ENCODE peak calls at places on chromosomes 4 and X, in eight cellular contexts. L is breast epithelium; J is heart left ventricle; C is HCT116; K is activated CD8-positive, alpha-beta T cell treated with anti-CD3 and anti-CD28 coated beads for 36 hours; Q is foreskin fibroblast; G is glutamatergic neuron; O is stomach. N is an unnamed sample.

GRCh38 chrX:72358313-72358712 is 52.6 kb upstream of the CITED1 start:
- DNase-seq in G (no peak), J (no peak), C (no peak), L (no peak), O (no peak), K (no peak), Q (peak), N (no peak)

GRCh38 chr4:146165840-146166239 is 9.7 kb upstream of the LSM6 start:
- DNase-seq in K (no peak), G (no peak), Q (peak), C (no peak), O (no peak), L (no peak), J (no peak), N (no peak)

GRCh38 chrX:115378471-115378870 is 89.0 kb downstream of the LUZP4 start:
- DNase-seq in O (no peak), L (no peak), J (no peak), C (no peak), K (no peak), G (no peak), Q (peak), N (no peak)

GRCh38 chrX:110004970-110005369 is 2.1 kb downstream of the TMEM164 start:
- DNase-seq in L (no peak), C (no peak), O (no peak), Q (no peak), J (no peak), G (no peak), K (no peak), N (no peak)

GRCh38 chr4:82893942-82894341 is 3.0 kb upstream of the SEC31A start:
- DNase-seq in Q (no peak), K (no peak), L (no peak), O (no peak), J (no peak), G (no peak), C (no peak), N (no peak)

GRCh38 chr4:72900952-72901351 is 168.6 kb downstream of the COX18 start:
- DNase-seq in K (no peak), Q (no peak), G (peak), O (no peak), C (no peak), L (no peak), J (no peak), N (no peak)

GRCh38 chrX:56728321-56728720 is 722 bp upstream of the NBDY start:
- DNase-seq in O (no peak), C (no peak), J (no peak), Q (no peak), K (no peak), G (no peak), L (no peak), N (no peak)

GRCh38 chr4:10480616-10481015 is 23.4 kb upstream of the ZNF518B start:
- DNase-seq in O (no peak), J (no peak), L (no peak), G (no peak), Q (no peak), C (no peak), K (no peak), N (no peak)

GRCh38 chr4:126441173-126441810 is 1126.5 kb downstream of the FAT4 start:
- DNase-seq in G (no peak), K (no peak), O (no peak), C (no peak), Q (no peak), J (no peak), L (no peak), N (no peak)

GRCh38 chr4:159516556-159516955 is 413.7 kb downstream of the RAPGEF2 start:
- DNase-seq in J (no peak), G (no peak), Q (no peak), L (no peak), K (no peak), C (no peak), O (no peak), N (no peak)

GRCh38 chr4:165761968-165762367 is 111.1 kb upstream of the TLL1 start:
- DNase-seq in K (no peak), G (no peak), L (no peak), Q (no peak), J (no peak), C (no peak), O (no peak), N (no peak)

GRCh38 chrX:151505796-151506195 is 57.7 kb upstream of the PASD1 start:
- DNase-seq in J (no peak), O (no peak), K (peak), G (peak), C (peak), L (no peak), Q (no peak), N (peak)

GRCh38 chr4:137519406-137519805 is 12.9 kb downstream of the PCDH18 start:
- DNase-seq in C (no peak), G (no peak), L (no peak), K (no peak), Q (peak), J (no peak), O (no peak), N (no peak)

GRCh38 chr4:10020871-10021676 is at the start of gene SLC2A9:
- DNase-seq in K (no peak), C (no peak), G (no peak), L (no peak), J (peak), Q (no peak), O (no peak), N (peak)

GRCh38 chr4:86302242-86302641 is 57.6 kb downstream of the MAPK10 start:
- DNase-seq in J (peak), C (no peak), Q (no peak), K (no peak), G (no peak), O (no peak), L (no peak), N (peak)

GRCh38 chr4:143241892-143242291 is 57.2 kb downstream of the USP38 start:
- DNase-seq in O (no peak), G (no peak), C (no peak), K (no peak), L (no peak), J (no peak), Q (no peak), N (no peak)

GRCh38 chr4:123415977-123416376 is 19.4 kb downstream of the SPRY1 start:
- DNase-seq in G (no peak), O (no peak), L (no peak), K (peak), Q (peak), J (no peak), C (no peak), N (no peak)

GRCh38 chrX:119181491-119181890 is 53.9 kb upstream of the KIAA1210 start:
- DNase-seq in J (no peak), Q (no peak), G (no peak), L (no peak), K (no peak), C (peak), O (no peak), N (peak)

GRCh38 chr4:159021597-159022385 is 81.1 kb upstream of the RAPGEF2 start:
- DNase-seq in L (no peak), Q (no peak), C (no peak), J (no peak), O (no peak), G (no peak), K (no peak), N (no peak)

GRCh38 chrX:7139202-7140081 is 8.1 kb upstream of the STS start:
- DNase-seq in C (no peak), L (no peak), G (no peak), Q (peak), O (no peak), K (no peak), J (no peak), N (no peak)

GRCh38 chr4:114263233-114263632 is 283.8 kb upstream of the ARSJ start:
- DNase-seq in O (no peak), G (no peak), C (no peak), J (no peak), K (no peak), L (no peak), Q (peak), N (no peak)

GRCh38 chr4:147707892-147708672 is 23.8 kb upstream of the ARHGAP10 start:
- DNase-seq in C (peak), J (peak), G (peak), Q (peak), O (peak), L (no peak), K (peak), N (peak)

GRCh38 chr4:40058121-40058520 is 1.5 kb downstream of the N4BP2 start:
- DNase-seq in J (no peak), K (no peak), L (no peak), G (no peak), Q (no peak), C (no peak), O (no peak), N (no peak)

GRCh38 chr4:153528705-153529493 is 62.7 kb downstream of the TMEM131L start:
- DNase-seq in C (no peak), Q (no peak), K (no peak), O (no peak), L (no peak), G (no peak), J (no peak), N (no peak)

GRCh38 chr4:56728512-56728911 is 47.4 kb upstream of the HOPX start:
- DNase-seq in C (no peak), G (no peak), Q (peak), L (no peak), J (peak), K (no peak), O (peak), N (no peak)

GRCh38 chrX:99820197-99820596 is 589.9 kb downstream of the PCDH19 start:
- DNase-seq in L (no peak), K (no peak), O (no peak), C (no peak), G (no peak), J (no peak), Q (no peak), N (no peak)

GRCh38 chr4:6716958-6717655 is 1.1 kb downstream of the BLOC1S4 start:
- DNase-seq in C (no peak), Q (no peak), J (no peak), K (no peak), O (no peak), G (no peak), L (no peak), N (no peak)

DNA sequence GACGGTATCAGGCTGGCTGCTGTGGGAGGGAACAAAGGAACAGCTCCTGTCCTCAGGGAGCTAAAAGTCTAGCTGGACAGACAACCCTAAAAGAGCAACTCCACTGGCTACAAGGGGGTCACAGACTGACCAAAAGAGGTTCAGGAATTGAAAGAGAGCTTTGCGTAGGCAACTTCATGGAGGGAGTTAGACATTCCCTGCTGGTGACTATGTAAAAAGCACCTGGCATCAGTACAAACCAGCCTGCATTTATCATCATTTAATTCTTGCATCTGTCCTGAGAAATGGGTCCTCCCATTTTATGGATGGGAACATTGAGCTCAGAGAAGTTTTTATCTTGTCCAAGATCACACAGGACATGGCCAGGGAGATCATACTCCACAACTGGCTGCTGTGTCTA is 1.4 kb upstream of the LGI2 start:
- DNase-seq in Q (no peak), O (no peak), J (no peak), G (no peak), K (no peak), C (no peak), L (no peak), N (no peak)
- TF ChIP-seq CTCF in Q (no peak), O (no peak), J (no peak), G (no peak), K (no peak), C (no peak), L (no peak), N (no peak)

GRCh38 chrX:78886550-78886949 is 58.6 kb upstream of the P2RY10 start:
- DNase-seq in K (no peak), L (no peak), C (no peak), G (no peak), J (no peak), O (no peak), Q (peak), N (no peak)
- TF ChIP-seq CTCF in K (peak), L (no peak), C (no peak), G (no peak), J (peak), O (no peak), Q (peak), N (peak)

GRCh38 chr4:4985844-4986243 is 33.4 kb downstream of the CYTL1 start:
- DNase-seq in C (no peak), K (no peak), G (no peak), O (no peak), L (no peak), J (no peak), Q (no peak), N (peak)
- TF ChIP-seq CTCF in C (peak), K (no peak), G (no peak), O (no peak), L (no peak), J (no peak), Q (peak), N (no peak)

DNA sequence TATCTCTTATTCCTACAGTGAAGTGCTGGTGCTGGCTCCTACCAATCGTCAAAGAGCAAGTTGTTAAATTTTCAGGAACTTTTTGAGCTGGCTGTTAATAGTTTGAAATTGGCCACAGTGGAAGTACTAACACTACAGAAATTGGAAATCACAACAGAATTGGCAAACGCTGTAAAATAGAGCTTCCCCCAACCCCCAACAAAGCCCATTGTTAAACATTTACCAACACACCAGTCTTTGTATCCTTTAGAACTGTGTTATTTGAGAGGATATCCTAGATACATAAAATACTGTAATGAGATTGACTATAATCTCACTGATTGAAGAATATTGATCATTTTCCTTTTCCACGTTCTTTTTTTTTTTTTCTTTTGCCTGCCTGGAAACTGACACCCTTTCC is 37.4 kb downstream of the FAM241A start:
- DNase-seq in O (no peak), Q (no peak), J (no peak), L (no peak), K (no peak), C (no peak), G (no peak), N (no peak)
- TF ChIP-seq CTCF in O (no peak), Q (no peak), J (no peak), L (no peak), K (no peak), C (no peak), G (no peak), N (no peak)

GRCh38 chrX:39438603-39439602 is 637.6 kb downstream of the MID1IP1 start:
- DNase-seq in Q (no peak), O (no peak), K (no peak), C (no peak), J (no peak), L (no peak), G (no peak), N (peak)
- TF ChIP-seq CTCF in Q (peak), O (no peak), K (no peak), C (no peak), J (peak), L (no peak), G (no peak), N (no peak)

DNA sequence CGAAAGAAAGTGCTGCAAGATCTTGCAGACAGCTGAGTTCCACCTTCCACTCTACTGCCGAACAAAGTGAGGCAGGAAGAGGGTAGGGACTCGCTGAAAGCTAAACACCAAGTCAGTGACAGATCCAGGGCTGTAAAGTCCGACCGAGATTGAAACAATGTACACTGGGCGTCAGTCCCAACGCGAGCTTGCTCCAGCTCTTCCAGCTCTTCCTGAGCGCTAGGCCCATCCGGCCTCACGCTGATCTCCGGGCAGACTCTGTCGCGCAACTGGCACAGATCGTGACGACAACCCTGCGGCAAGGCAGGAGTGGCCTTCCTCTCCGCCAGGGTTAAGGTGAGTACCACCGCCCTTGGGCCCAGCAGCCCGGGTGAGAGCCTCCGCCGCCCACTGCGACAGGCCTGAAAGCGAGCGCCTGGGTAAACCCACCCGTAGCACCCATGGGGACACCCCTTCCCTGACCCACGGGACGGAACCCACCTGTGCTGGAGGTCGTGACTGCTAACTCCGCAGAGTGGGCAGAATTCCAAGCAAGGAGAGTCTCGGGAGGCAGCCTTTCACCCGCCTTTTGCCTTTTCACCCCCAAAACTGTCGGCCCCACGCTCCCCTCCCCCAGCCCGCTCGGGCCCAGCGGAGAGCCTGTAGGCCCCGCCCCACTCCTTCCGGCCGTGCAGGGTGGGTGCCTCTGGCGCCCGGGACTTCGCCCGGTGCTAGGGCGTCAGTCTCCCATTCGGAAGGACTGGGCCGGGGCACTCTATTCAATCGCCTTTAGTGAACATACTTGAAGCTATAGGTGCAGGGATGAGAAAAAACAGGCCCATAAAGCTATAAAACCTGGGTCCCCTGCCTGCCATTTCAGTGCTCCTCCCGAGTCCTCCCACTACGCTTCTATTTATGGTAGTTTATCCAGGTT is at the start of gene TMLHE:
- DNase-seq in G (peak), O (peak), K (peak), L (peak), Q (peak), C (peak), J (peak), N (peak)
- TF ChIP-seq CTCF in G (no peak), O (no peak), K (no peak), L (no peak), Q (no peak), C (no peak), J (no peak), N (no peak)

DNA sequence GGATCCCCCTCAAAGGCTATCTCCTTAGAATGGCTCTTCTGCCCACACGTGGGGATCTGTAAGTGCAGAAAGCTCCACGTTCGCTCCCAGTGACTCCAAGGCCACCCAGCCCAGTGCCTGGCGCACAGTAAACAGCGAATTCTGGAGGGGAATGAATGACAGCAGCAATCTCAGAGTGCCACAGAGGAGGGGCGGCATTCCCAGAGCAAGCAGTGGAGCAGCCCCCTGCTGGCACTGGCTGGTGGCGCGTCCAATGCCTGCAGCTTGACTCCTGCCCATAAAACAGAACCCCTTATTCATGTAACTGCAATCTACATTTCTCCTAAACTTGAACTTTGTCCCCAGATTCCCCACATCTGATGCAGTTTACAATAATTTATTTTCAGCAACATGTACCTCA is 6.9 kb upstream of the HELT start:
- DNase-seq in O (no peak), L (no peak), J (no peak), C (peak), Q (no peak), G (peak), K (peak), N (peak)
- TF ChIP-seq CTCF in O (peak), L (peak), J (peak), C (peak), Q (peak), G (peak), K (peak), N (peak)

N was measured in endothelial cell.